ENCODE peak calls at places on chromosomes 5 and 9, in eight cellular contexts. V is fibroblast of the aortic adventitia, B is choroid plexus epithelial cell, D is BE2C, O is upper lobe of right lung, A is WERI-Rb-1, U is OCI-LY7, H is mucosa of descending colon. Z is an unnamed sample.

GRCh38 chr9:137882506-137882821 is 4.9 kb downstream of the CACNA1B start:
- DNase-seq in V (no peak), B (no peak), D (no peak), O (no peak), A (no peak), U (no peak), H (no peak), Z (no peak)

GRCh38 chr5:180193749-180194375 is 15.1 kb downstream of the RASGEF1C start:
- DNase-seq in V (no peak), B (no peak), D (no peak), O (peak), A (no peak), U (no peak), H (no peak), Z (no peak)

GRCh38 chr5:72459089-72459661 is 48.0 kb downstream of the ZNF366 start:
- DNase-seq in V (peak), B (peak), D (no peak), O (no peak), A (no peak), U (no peak), H (no peak), Z (no peak)

GRCh38 chr5:68214472-68215207 is 916 bp upstream of the PIK3R1 start:
- DNase-seq in V (peak), B (peak), D (no peak), O (no peak), A (no peak), U (peak), H (no peak), Z (no peak)

GRCh38 chr5:135977375-135977928 is 22.7 kb upstream of the LECT2 start:
- DNase-seq in V (no peak), B (peak), D (no peak), O (peak), A (peak), U (peak), H (peak), Z (peak)

GRCh38 chr9:17962747-17963146 is 383.9 kb downstream of the SH3GL2 start:
- DNase-seq in V (no peak), B (no peak), D (no peak), O (no peak), A (no peak), U (no peak), H (no peak), Z (no peak)

GRCh38 chr5:78659114-78659513 is 10.5 kb upstream of the LHFPL2 start:
- DNase-seq in V (no peak), B (no peak), D (no peak), O (no peak), A (no peak), U (no peak), H (no peak), Z (no peak)

GRCh38 chr5:34721359-34721758 is 65.2 kb downstream of the RAI14 start:
- DNase-seq in V (peak), B (peak), D (no peak), O (no peak), A (no peak), U (no peak), H (no peak), Z (peak)

GRCh38 chr9:4563105-4563504 is 72.8 kb downstream of the SLC1A1 start:
- DNase-seq in V (no peak), B (no peak), D (no peak), O (no peak), A (no peak), U (no peak), H (no peak), Z (no peak)

GRCh38 chr5:121681200-121681855 is 170.4 kb upstream of the FTMT start:
- DNase-seq in V (no peak), B (peak), D (no peak), O (no peak), A (no peak), U (no peak), H (no peak), Z (peak)

GRCh38 chr5:14191325-14191724 is 48.2 kb downstream of the TRIO start:
- DNase-seq in V (no peak), B (no peak), D (no peak), O (no peak), A (no peak), U (no peak), H (no peak), Z (no peak)

GRCh38 chr5:134079748-134080581 is 34.5 kb upstream of the TCF7 start:
- DNase-seq in V (no peak), B (no peak), D (no peak), O (no peak), A (no peak), U (no peak), H (no peak), Z (no peak)

GRCh38 chr9:20553750-20554149 is 68.5 kb downstream of the MLLT3 start:
- DNase-seq in V (no peak), B (no peak), D (no peak), O (no peak), A (no peak), U (no peak), H (no peak), Z (no peak)

GRCh38 chr9:136741885-136742568 is 713 bp downstream of the LCN10 start:
- DNase-seq in V (no peak), B (no peak), D (no peak), O (no peak), A (no peak), U (no peak), H (no peak), Z (no peak)

GRCh38 chr9:136740971-136741884 is 1.5 kb downstream of the LCN10 start:
- DNase-seq in V (peak), B (no peak), D (no peak), O (no peak), A (no peak), U (no peak), H (no peak), Z (peak)

GRCh38 chr9:136743639-136744211 is 985 bp upstream of the LCN10 start:
- DNase-seq in V (no peak), B (no peak), D (no peak), O (no peak), A (no peak), U (no peak), H (no peak), Z (no peak)

GRCh38 chr9:136744747-136745146 is 2.0 kb upstream of the LCN10 start:
- DNase-seq in V (no peak), B (no peak), D (no peak), O (no peak), A (no peak), U (no peak), H (peak), Z (no peak)

GRCh38 chr9:136742640-136743391 is at the start of gene LCN10:
- DNase-seq in V (no peak), B (no peak), D (no peak), O (no peak), A (peak), U (no peak), H (no peak), Z (no peak)
- TF ChIP-seq CTCF in V (peak), B (peak), D (peak), O (peak), A (peak), U (no peak), H (no peak), Z (peak)

GRCh38 chr9:128233817-128234406 is 30.7 kb downstream of the DNM1 start:
- DNase-seq in V (no peak), B (no peak), D (peak), O (no peak), A (no peak), U (no peak), H (no peak), Z (no peak)

GRCh38 chr9:128231638-128232568 is 28.7 kb downstream of the DNM1 start:
- DNase-seq in V (no peak), B (no peak), D (no peak), O (peak), A (no peak), U (no peak), H (no peak), Z (no peak)

DNA sequence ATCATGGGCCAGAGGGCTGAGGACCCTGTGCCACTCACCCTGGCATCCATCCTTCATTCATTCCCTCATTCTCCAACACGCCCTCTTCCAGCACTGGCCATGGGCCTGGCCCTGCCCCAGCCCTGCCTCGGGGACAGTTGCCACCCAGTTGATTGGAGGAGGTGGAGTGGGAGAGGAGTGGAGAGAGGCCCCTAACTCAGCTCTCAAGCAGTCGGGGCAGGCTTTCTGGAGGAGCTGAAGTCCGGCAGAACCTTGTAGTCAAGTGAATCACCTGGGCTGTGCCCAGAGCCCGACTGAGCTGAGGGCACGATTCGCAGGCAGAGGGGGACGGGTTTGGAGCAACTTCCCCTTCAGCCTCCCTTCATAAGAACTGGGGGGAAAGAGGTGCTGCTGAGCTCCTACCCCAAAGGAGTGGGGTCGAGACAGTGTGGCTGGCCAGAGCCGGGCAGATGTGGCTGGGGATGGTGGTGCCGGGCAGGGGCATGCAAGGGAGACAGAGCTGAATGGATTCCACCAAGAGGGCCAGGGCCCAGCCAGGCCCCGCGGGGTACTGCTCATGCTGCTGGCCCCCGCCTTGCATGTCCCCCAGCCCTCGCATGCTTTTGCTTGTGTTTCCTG is 29.7 kb downstream of the DNM1 start:
- DNase-seq in V (no peak), B (no peak), D (peak), O (no peak), A (no peak), U (no peak), H (no peak), Z (no peak)
- H3K4me3 ChIP-seq in V (no peak), B (no peak), D (no peak), O (no peak), A (no peak), U (no peak), H (no peak), Z (no peak)

DNA sequence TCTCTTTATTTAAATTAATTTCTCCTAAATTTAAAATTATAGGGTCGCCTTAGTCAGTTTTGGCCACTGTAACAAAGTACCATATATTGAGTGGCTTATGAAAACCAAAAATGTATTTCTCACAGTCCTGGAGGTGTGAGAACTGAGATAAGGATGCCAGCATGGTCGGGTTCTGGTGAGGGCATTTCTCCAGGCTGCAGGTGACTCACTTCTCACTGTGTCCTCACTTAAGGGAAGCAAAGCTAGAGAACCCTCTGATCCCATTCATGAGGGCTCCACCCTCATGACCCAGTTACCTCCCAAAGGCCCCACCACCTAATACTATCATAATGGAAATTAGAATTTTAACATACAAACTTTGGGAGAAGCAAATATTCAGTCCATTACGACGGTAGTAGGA is 75.1 kb upstream of the FBN2 start:
- DNase-seq in V (no peak), B (no peak), D (no peak), O (no peak), A (no peak), U (no peak), H (no peak), Z (no peak)
- TF ChIP-seq CTCF in V (no peak), B (no peak), D (no peak), O (no peak), A (no peak), U (no peak), H (no peak), Z (no peak)

DNA sequence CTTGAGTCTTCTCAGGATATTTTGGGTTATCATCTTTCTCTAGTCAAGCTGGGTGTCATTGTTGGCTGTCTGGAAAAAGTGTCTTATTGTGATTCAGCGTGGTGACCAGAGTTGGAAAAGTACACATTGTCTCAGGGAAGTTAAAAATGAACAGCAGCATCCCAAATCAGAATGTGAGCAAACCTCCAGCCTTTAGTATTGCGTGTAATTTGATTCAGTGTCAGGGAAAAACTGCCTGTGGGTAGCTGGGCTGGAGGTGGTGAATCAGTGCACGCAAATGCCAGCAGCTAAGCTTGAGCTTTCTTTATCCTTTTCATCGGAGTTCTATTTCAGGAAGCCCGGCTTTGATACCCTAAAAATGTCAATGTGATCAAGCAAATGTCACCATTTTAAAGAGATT is 25.9 kb upstream of the C5orf47 start:
- DNase-seq in V (peak), B (peak), D (no peak), O (no peak), A (no peak), U (no peak), H (no peak), Z (peak)
- H3K4me3 ChIP-seq in V (peak), B (no peak), D (peak), O (peak), A (no peak), U (no peak), H (no peak), Z (no peak)

Z was measured in fibroblast of villous mesenchyme.